ENCODE peak calls at places on chromosomes 4 and X, in five cellular contexts. V is IMR-90, T is sigmoid colon, R is stomach, P is fibroblast of lung. B is an unnamed sample.

GRCh38 chr4:119559044-119559647 is 69.5 kb downstream of the PDE5A start:
- DNase-seq in V (peak; percentile 57), T (no peak), R (no peak), P (peak; percentile 58), B (peak; percentile 85)

GRCh38 chr4:157706134-157706533 is 466.7 kb downstream of the GASK1B start:
- DNase-seq in V (no peak), T (no peak), R (no peak), P (no peak), B (no peak)

GRCh38 chrX:36401774-36402173 is 482.2 kb downstream of the CFAP47 start:
- DNase-seq in V (no peak), T (no peak), R (no peak), P (no peak), B (no peak)

GRCh38 chr4:54553001-54553400 is 104.8 kb upstream of the KIT start:
- DNase-seq in V (peak; percentile 70), T (no peak), R (no peak), P (peak; percentile 50), B (no peak)

GRCh38 chr4:38174811-38175210 is 214.6 kb downstream of the PTTG2 start:
- DNase-seq in V (peak; percentile 48), T (no peak), R (no peak), P (peak; percentile 39), B (no peak)

GRCh38 chr4:123284166-123284565 is 112.4 kb upstream of the SPRY1 start:
- DNase-seq in V (no peak), T (no peak), R (no peak), P (peak; percentile 71), B (peak; percentile 62)

GRCh38 chrX:55201930-55202579 is 18.1 kb upstream of the PAGE5 start:
- DNase-seq in V (no peak), T (no peak), R (no peak), P (no peak), B (peak; percentile 71)

GRCh38 chr4:33395731-33396485 is 2675.7 kb downstream of the PCDH7 start:
- DNase-seq in V (no peak), T (no peak), R (no peak), P (peak; percentile 20), B (no peak)

GRCh38 chr4:56480691-56481090 is 13.3 kb downstream of the SRP72 start:
- DNase-seq in V (no peak), T (no peak), R (no peak), P (no peak), B (no peak)

GRCh38 chr4:25088342-25088952 is 57.7 kb upstream of the LGI2 start:
- DNase-seq in V (peak; percentile 13), T (no peak), R (no peak), P (peak; percentile 40), B (no peak)

GRCh38 chrX:111869639-111870034 is 6.3 kb upstream of the TRPC5OS start:
- DNase-seq in V (peak; percentile 63), T (no peak), R (peak; percentile 28), P (peak; percentile 44), B (peak; percentile 53)

GRCh38 chr4:6953751-6954380 is 44.2 kb downstream of the TBC1D14 start:
- DNase-seq in V (peak; percentile 62), T (peak; percentile 90), R (peak; percentile 94), P (peak; percentile 81), B (peak; percentile 69)

GRCh38 chr4:1752284-1753041 is 31.1 kb downstream of the TACC3 start:
- DNase-seq in V (peak; percentile 7), T (no peak), R (peak; percentile 44), P (no peak), B (no peak)

GRCh38 chrX:153209347-153209746 is 30.3 kb downstream of the MAGEA1 start:
- DNase-seq in V (no peak), T (no peak), R (no peak), P (no peak), B (no peak)

GRCh38 chr4:1597021-1597931 is 86.8 kb downstream of the FAM53A start:
- DNase-seq in V (no peak), T (peak; percentile 51), R (no peak), P (no peak), B (no peak)

GRCh38 chrX:53287493-53288138 is 6.2 kb upstream of the IQSEC2 start:
- DNase-seq in V (peak; percentile 66), T (peak; percentile 84), R (peak; percentile 43), P (peak; percentile 71), B (peak; percentile 57)

GRCh38 chrX:106874075-106874474 is 29.1 kb downstream of the RIPPLY1 start:
- DNase-seq in V (peak; percentile 42), T (no peak), R (no peak), P (peak; percentile 17), B (peak; percentile 63)

GRCh38 chrX:70044541-70045245 is 5.0 kb downstream of the AWAT2 start:
- DNase-seq in V (peak; percentile 43), T (peak; percentile 25), R (no peak), P (no peak), B (peak; percentile 31)

GRCh38 chr4:1194028-1194900 is 21.9 kb upstream of the SPON2 start:
- DNase-seq in V (peak; percentile 49), T (peak; percentile 94), R (peak; percentile 40), P (no peak), B (peak; percentile 50)

GRCh38 chr4:8329859-8330761 is 60.6 kb downstream of the HTRA3 start:
- DNase-seq in V (no peak), T (peak; percentile 64), R (no peak), P (no peak), B (no peak)

GRCh38 chr4:138845664-138846063 is 169.9 kb upstream of the NOCT start:
- DNase-seq in V (peak; percentile 15), T (no peak), R (no peak), P (peak; percentile 11), B (no peak)

GRCh38 chr4:100509386-100509785 is 8.4 kb downstream of the EMCN start:
- DNase-seq in V (no peak), T (no peak), R (no peak), P (no peak), B (no peak)

GRCh38 chr4:54090804-54091623 is 8.9 kb upstream of the GSX2 start:
- DNase-seq in V (peak; percentile 33), T (no peak), R (peak; percentile 51), P (peak; percentile 39), B (peak; percentile 23)

GRCh38 chrX:257681-258289 is 23.4 kb upstream of the PLCXD1 start:
- DNase-seq in V (no peak), T (peak; percentile 54), R (no peak), P (no peak), B (no peak)

GRCh38 chr4:119138046-119138445 is 2.4 kb downstream of the MYOZ2 start:
- DNase-seq in V (peak; percentile 61), T (no peak), R (no peak), P (peak; percentile 55), B (peak; percentile 78)

GRCh38 chr4:109979932-109980717 is 67.4 kb downstream of the EGF start:
- DNase-seq in V (peak; percentile 78), T (no peak), R (no peak), P (peak; percentile 89), B (peak; percentile 17)

GRCh38 chr4:3523628-3524221 is 8.5 kb downstream of the LRPAP1 start:
- DNase-seq in V (no peak), T (peak; percentile 55), R (no peak), P (no peak), B (no peak)

GRCh38 chr4:150547154-150547838 is 34.7 kb upstream of the MAB21L2 start:
- DNase-seq in V (no peak), T (no peak), R (no peak), P (no peak), B (no peak)

DNA sequence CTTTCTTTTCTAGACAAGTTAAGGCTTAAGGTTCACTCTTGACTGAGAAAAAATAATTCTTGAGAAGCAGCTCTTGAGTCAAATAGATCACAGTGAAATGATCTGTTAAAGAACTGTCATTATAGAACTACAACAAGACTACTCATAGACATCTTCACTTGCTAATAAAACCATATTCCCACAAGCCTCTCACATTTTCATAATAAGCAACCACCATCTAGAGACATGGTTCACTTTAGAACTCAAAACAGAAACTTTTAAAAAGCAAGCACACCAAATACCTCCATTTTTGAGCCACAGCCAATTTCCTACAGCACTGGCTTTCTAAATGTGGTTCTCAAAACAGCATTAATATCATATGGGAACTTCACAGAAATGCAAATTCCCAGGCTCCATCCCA is 309.5 kb downstream of the TMA16 start:
- DNase-seq in V (no peak), T (no peak), R (no peak), P (no peak), B (no peak)
- H3K4me3 ChIP-seq in V (no peak overlapping the region), T (no peak overlapping the region), R (no peak overlapping the region), P (no peak overlapping the region), B (no peak overlapping the region)

GRCh38 chr4:177441061-177441802 is 1.0 kb downstream of the AGA start:
- DNase-seq in V (peak; percentile 28), T (no peak), R (no peak), P (peak; percentile 45), B (peak; percentile 53)
- TF ChIP-seq CTCF in V (no peak), T (no peak), R (no peak), P (peak; percentile 25), B (peak; percentile 25)

DNA sequence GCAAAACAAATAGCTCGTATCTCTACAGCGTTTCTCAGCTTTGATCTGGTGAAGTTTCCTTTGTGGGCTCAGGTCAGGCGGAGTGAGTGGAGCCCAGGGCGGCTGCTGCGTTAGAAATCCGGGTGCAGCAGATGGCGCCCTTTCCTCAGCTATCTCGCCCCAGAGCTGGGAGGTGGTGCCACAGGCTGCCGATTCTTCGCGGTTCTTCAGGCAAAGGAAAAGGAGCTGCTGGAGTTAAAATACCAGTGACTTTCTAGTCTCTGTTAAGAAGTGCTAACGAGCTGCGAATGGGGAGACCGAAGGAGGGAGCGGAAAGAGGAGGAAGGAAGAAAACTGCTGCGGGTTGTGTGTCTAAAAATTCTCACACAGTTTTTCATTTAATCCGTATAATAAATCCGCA is 114.6 kb downstream of the CPE start:
- DNase-seq in V (peak; percentile 38), T (peak; percentile 85), R (peak; percentile 65), P (peak; percentile 52), B (peak; percentile 60)
- H3K4me3 ChIP-seq in V (no peak overlapping the region), T (no peak overlapping the region), R (no peak overlapping the region), P (no peak overlapping the region), B (no peak overlapping the region)

GRCh38 chrX:13734278-13735172 is at the start of the genes OFD1 and TRAPPC2:
- DNase-seq in V (peak; percentile 97), T (peak; percentile 96), R (peak; percentile 95), P (peak; percentile 94), B (peak; percentile 98)
- TF ChIP-seq CTCF in V (no peak), T (no peak), R (no peak), P (no peak), B (no peak)

GRCh38 chr4:153518001-153518400 is 51.8 kb downstream of the TMEM131L start:
- DNase-seq in V (peak; percentile 18), T (no peak), R (peak; percentile 62), P (no peak), B (no peak)
- H3K4me3 ChIP-seq in V (no peak overlapping the region), T (no peak overlapping the region), R (no peak overlapping the region), P (no peak overlapping the region), B (no peak overlapping the region)

B was measured in fibroblast of the aortic adventitia.